ENCODE peak calls at places on chromosomes 4 and X, in six cellular contexts. One of them, this sample, is unnamed.

GRCh38 chrX:40440841-40441240 is 139.9 kb upstream of the ATP6AP2 start:
- DNase-seq in amygdala: no peak
- DNase-seq in neural crest cell: no peak
- DNase-seq in stimulated activated naive CD8-positive, alpha-beta T cell treated with anti-CD3 and anti-CD28 coated beads, Interleukin-15, Interleukin-2, amounts not matched to agents 100 U/mL and 50 U/mL, for 24 hours: no peak
- DNase-seq in B cell: no peak
- DNase-seq in Ammon's horn: peak; percentile 43
- DNase-seq in this sample: no peak

GRCh38 chrX:30893206-30893605 is 4.2 kb upstream of the TAB3 start:
- DNase-seq in B cell: no peak
- DNase-seq in Ammon's horn: no peak
- DNase-seq in stimulated activated naive CD8-positive, alpha-beta T cell treated with anti-CD3 and anti-CD28 coated beads, Interleukin-15, Interleukin-2, amounts not matched to agents 100 U/mL and 50 U/mL, for 24 hours: no peak
- DNase-seq in neural crest cell: no peak
- DNase-seq in amygdala: no peak
- DNase-seq in this sample: no peak

GRCh38 chr4:183100827-183101226 is 1.8 kb downstream of the WWC2 start:
- DNase-seq in Ammon's horn: no peak
- DNase-seq in stimulated activated naive CD8-positive, alpha-beta T cell treated with anti-CD3 and anti-CD28 coated beads, Interleukin-15, Interleukin-2, amounts not matched to agents 100 U/mL and 50 U/mL, for 24 hours: no peak
- DNase-seq in amygdala: no peak
- DNase-seq in neural crest cell: no peak
- DNase-seq in B cell: no peak
- DNase-seq in this sample: no peak

GRCh38 chr4:138199568-138200235 is 42.4 kb downstream of the SLC7A11 start:
- DNase-seq in stimulated activated naive CD8-positive, alpha-beta T cell treated with anti-CD3 and anti-CD28 coated beads, Interleukin-15, Interleukin-2, amounts not matched to agents 100 U/mL and 50 U/mL, for 24 hours: no peak
- DNase-seq in Ammon's horn: peak; percentile 62
- DNase-seq in B cell: no peak
- DNase-seq in neural crest cell: no peak
- DNase-seq in amygdala: peak; percentile 13
- DNase-seq in this sample: no peak

GRCh38 chr4:5701971-5702370 is 6.4 kb downstream of the EVC2 start:
- DNase-seq in stimulated activated naive CD8-positive, alpha-beta T cell treated with anti-CD3 and anti-CD28 coated beads, Interleukin-15, Interleukin-2, amounts not matched to agents 100 U/mL and 50 U/mL, for 24 hours: no peak
- DNase-seq in B cell: no peak
- DNase-seq in neural crest cell: no peak
- DNase-seq in Ammon's horn: no peak
- DNase-seq in amygdala: no peak
- DNase-seq in this sample: no peak

GRCh38 chr4:74308215-74308614 is at the start of gene EPGN:
- DNase-seq in neural crest cell: no peak
- DNase-seq in stimulated activated naive CD8-positive, alpha-beta T cell treated with anti-CD3 and anti-CD28 coated beads, Interleukin-15, Interleukin-2, amounts not matched to agents 100 U/mL and 50 U/mL, for 24 hours: no peak
- DNase-seq in amygdala: no peak
- DNase-seq in Ammon's horn: no peak
- DNase-seq in B cell: no peak
- DNase-seq in this sample: no peak

GRCh38 chr4:2402453-2402852 is 16.0 kb downstream of the ZFYVE28 start:
- DNase-seq in neural crest cell: no peak
- DNase-seq in B cell: no peak
- DNase-seq in amygdala: no peak
- DNase-seq in Ammon's horn: peak; percentile 53
- DNase-seq in stimulated activated naive CD8-positive, alpha-beta T cell treated with anti-CD3 and anti-CD28 coated beads, Interleukin-15, Interleukin-2, amounts not matched to agents 100 U/mL and 50 U/mL, for 24 hours: no peak
- DNase-seq in this sample: no peak

GRCh38 chr4:59094505-59094904 is 1984.3 kb upstream of the IGFBP7 start:
- DNase-seq in neural crest cell: no peak
- DNase-seq in amygdala: no peak
- DNase-seq in stimulated activated naive CD8-positive, alpha-beta T cell treated with anti-CD3 and anti-CD28 coated beads, Interleukin-15, Interleukin-2, amounts not matched to agents 100 U/mL and 50 U/mL, for 24 hours: no peak
- DNase-seq in Ammon's horn: no peak
- DNase-seq in B cell: no peak
- DNase-seq in this sample: no peak

This sample was measured in H4.